ENCODE peak calls at places on chromosomes 3 and 15, in six cellular contexts. J, L, N, O, C and P are unnamed samples.
A peak's percentile ranks its signal among the peaks of the same experiment; 100 is the strongest.

GRCh38 chr15:84034831-84035753 is 200.5 kb upstream of the GOLGA6L4 start:
- DNase-seq in J (peak; percentile 6), L (no peak), N (no peak), O (peak; percentile 46), C (peak; percentile 55), P (peak; percentile 40)

GRCh38 chr15:69500339-69500738 is 47.7 kb downstream of the RPLP1 start:
- DNase-seq in J (no peak), L (no peak), N (no peak), O (no peak), C (no peak), P (no peak)

GRCh38 chr3:10511809-10512494 is 6.6 kb upstream of the ATP2B2 start:
- DNase-seq in J (peak; percentile 24), L (no peak), N (no peak), O (no peak), C (peak; percentile 67), P (peak; percentile 36)

GRCh38 chr3:12741205-12741604 is 17.9 kb downstream of the TMEM40 start:
- DNase-seq in J (no peak), L (no peak), N (no peak), O (no peak), C (no peak), P (no peak)

GRCh38 chr3:66889758-66890576 is 108.1 kb upstream of the KBTBD8 start:
- DNase-seq in J (no peak), L (no peak), N (no peak), O (no peak), C (no peak), P (no peak)

GRCh38 chr3:159782724-159783421 is 205.8 kb upstream of the IL12A start:
- DNase-seq in J (peak; percentile 82), L (no peak), N (no peak), O (no peak), C (no peak), P (peak; percentile 78)

GRCh38 chr15:92681141-92681622 is 25.6 kb upstream of the FAM174B start:
- DNase-seq in J (no peak), L (no peak), N (no peak), O (no peak), C (peak; percentile 56), P (no peak)

GRCh38 chr3:127788436-127788835 is 33.9 kb downstream of the MGLL start:
- DNase-seq in J (no peak), L (no peak), N (no peak), O (no peak), C (no peak), P (no peak)

GRCh38 chr3:46660543-46661523 is 32.6 kb downstream of the ALS2CL start:
- DNase-seq in J (no peak), L (no peak), N (no peak), O (no peak), C (no peak), P (no peak)

GRCh38 chr3:170563712-170564423 is 22.0 kb downstream of the SLC7A14 start:
- DNase-seq in J (no peak), L (no peak), N (peak; percentile 23), O (no peak), C (peak; percentile 82), P (no peak)

GRCh38 chr3:99954914-99955644 is 137.4 kb downstream of the CMSS1 start:
- DNase-seq in J (peak; percentile 61), L (no peak), N (no peak), O (no peak), C (no peak), P (no peak)

GRCh38 chr3:118941236-118941635 is 93.4 kb downstream of the IGSF11 start:
- DNase-seq in J (no peak), L (no peak), N (no peak), O (no peak), C (no peak), P (no peak)

GRCh38 chr3:14143826-14144225 is 19.0 kb downstream of the TMEM43 start:
- DNase-seq in J (peak; percentile 70), L (no peak), N (no peak), O (no peak), C (peak; percentile 94), P (peak; percentile 69)

GRCh38 chr3:16513141-16514020 is at the start of gene RFTN1:
- DNase-seq in J (no peak), L (no peak), N (no peak), O (no peak), C (peak; percentile 70), P (no peak)

GRCh38 chr15:63076136-63077005 is 33.8 kb downstream of the TPM1 start:
- DNase-seq in J (no peak), L (peak; percentile 51), N (no peak), O (no peak), C (no peak), P (no peak)

GRCh38 chr3:38578081-38578475 is 71.4 kb downstream of the SCN5A start:
- DNase-seq in J (no peak), L (no peak), N (no peak), O (no peak), C (no peak), P (no peak)

GRCh38 chr15:36235173-36235572 is 344.3 kb upstream of the CDIN1 start:
- DNase-seq in J (no peak), L (no peak), N (no peak), O (no peak), C (no peak), P (no peak)

GRCh38 chr15:59736181-59736580 is 47.1 kb upstream of the BNIP2 start:
- DNase-seq in J (no peak), L (no peak), N (no peak), O (no peak), C (no peak), P (no peak)

GRCh38 chr3:161221881-161222600 is 930 bp downstream of the NMD3 start:
- DNase-seq in J (no peak), L (no peak), N (no peak), O (no peak), C (peak; percentile 27), P (no peak)

GRCh38 chr3:134597390-134597975 is 53.3 kb downstream of the KY start:
- DNase-seq in J (peak; percentile 11), L (no peak), N (no peak), O (no peak), C (no peak), P (no peak)

GRCh38 chr3:55294557-55294956 is 192.5 kb downstream of the WNT5A start:
- DNase-seq in J (no peak), L (no peak), N (no peak), O (no peak), C (peak; percentile 44), P (no peak)

GRCh38 chr15:63465104-63465503 is 39.3 kb upstream of the USP3 start:
- DNase-seq in J (no peak), L (no peak), N (no peak), O (no peak), C (peak; percentile 69), P (no peak)

GRCh38 chr3:29639621-29640290 is 358.9 kb downstream of the RBMS3 start:
- DNase-seq in J (no peak), L (no peak), N (no peak), O (no peak), C (peak; percentile 24), P (no peak)

GRCh38 chr3:56131976-56132590 is 336.2 kb downstream of the ERC2 start:
- DNase-seq in J (peak; percentile 47), L (no peak), N (no peak), O (peak; percentile 12), C (peak; percentile 95), P (peak; percentile 65)

GRCh38 chr3:128541246-128541645 is 48.2 kb upstream of the GATA2 start:
- DNase-seq in J (no peak), L (no peak), N (no peak), O (no peak), C (no peak), P (no peak)

GRCh38 chr15:82823049-82823448 is 13.6 kb downstream of the WHAMM start:
- DNase-seq in J (no peak), L (no peak), N (no peak), O (no peak), C (no peak), P (no peak)

GRCh38 chr3:130635285-130635684 is 111.3 kb downstream of the PIK3R4 start:
- DNase-seq in J (no peak), L (no peak), N (no peak), O (no peak), C (no peak), P (no peak)

GRCh38 chr3:34780973-34781372 is 858.4 kb upstream of the ARPP21 start:
- DNase-seq in J (no peak), L (no peak), N (no peak), O (no peak), C (no peak), P (no peak)

GRCh38 chr15:85627245-85627935 is 167.3 kb downstream of the KLHL25 start:
- DNase-seq in J (no peak), L (no peak), N (no peak), O (no peak), C (no peak), P (no peak)
- H3K4me2 ChIP-seq in J (no peak overlapping the region), L (no peak overlapping the region), N (no peak overlapping the region), O (no peak overlapping the region), C (no peak overlapping the region), P (no peak overlapping the region)

DNA sequence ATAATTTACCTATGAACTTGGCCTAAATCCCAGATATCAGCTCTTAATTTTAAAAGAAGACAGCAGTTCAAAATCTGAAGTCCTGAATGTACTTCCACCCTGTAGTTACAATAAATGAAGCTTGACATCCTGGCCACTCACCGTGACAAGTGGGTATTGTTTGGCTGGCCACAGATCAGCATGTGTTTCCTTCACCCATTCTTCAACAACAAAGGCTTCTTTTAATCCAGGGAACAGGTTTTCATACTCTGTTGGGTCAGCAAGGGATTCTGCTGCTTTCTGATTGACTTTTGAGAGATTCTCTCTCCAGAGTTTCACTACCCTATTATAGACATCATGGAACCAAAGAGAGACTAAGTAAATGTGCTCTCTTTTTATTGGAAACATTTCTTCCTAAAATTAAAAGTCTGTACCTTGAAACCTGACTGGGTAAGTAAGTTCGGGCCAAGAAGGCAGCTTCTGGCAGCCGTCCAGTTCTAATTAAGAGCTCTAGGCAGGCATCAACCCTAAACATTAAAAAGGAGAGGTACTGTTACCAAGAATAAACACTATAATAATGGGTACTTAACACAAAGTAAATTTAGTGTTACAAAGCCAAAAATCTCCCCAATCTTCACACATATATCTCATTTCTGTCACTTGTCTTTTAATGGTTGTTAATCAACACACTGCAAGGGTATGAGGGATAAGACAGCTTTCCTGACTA is 15.2 kb downstream of the MRPS22 start:
- DNase-seq in J (no peak), L (no peak), N (peak; percentile 11), O (no peak), C (no peak), P (no peak)
- TF ChIP-seq RAD21 in J (no peak), L (no peak), N (no peak), O (no peak), C (no peak), P (no peak)

GRCh38 chr3:32500880-32501784 is 1.5 kb downstream of the CMTM6 start:
- DNase-seq in J (no peak), L (no peak), N (no peak), O (no peak), C (no peak), P (no peak)

GRCh38 chr3:32502089-32502943 is at the start of gene CMTM6:
- DNase-seq in J (peak; percentile 61), L (no peak), N (no peak), O (peak; percentile 42), C (peak; percentile 80), P (peak; percentile 92)

GRCh38 chr3:32501785-32502088 is 915 bp downstream of the CMTM6 start:
- DNase-seq in J (no peak), L (no peak), N (no peak), O (no peak), C (no peak), P (no peak)

GRCh38 chr3:32498992-32499391 is 3.7 kb downstream of the CMTM6 start:
- DNase-seq in J (no peak), L (no peak), N (no peak), O (no peak), C (no peak), P (no peak)

GRCh38 chr3:32500225-32500624 is 2.4 kb downstream of the CMTM6 start:
- DNase-seq in J (no peak), L (no peak), N (no peak), O (no peak), C (peak; percentile 15), P (no peak)
- H3K4me2 ChIP-seq in J (peak overlapping the region; percentile 85), L (no peak overlapping the region), N (peak overlapping the region; percentile 97), O (no peak overlapping the region), C (peak overlapping the region; percentile 98), P (peak overlapping the region; percentile 97)

GRCh38 chr15:72902929-72903260 is 119.3 kb upstream of the ADPGK start:
- DNase-seq in J (no peak), L (no peak), N (no peak), O (no peak), C (no peak), P (no peak)
- TF ChIP-seq RAD21 in J (no peak), L (no peak), N (no peak), O (no peak), C (no peak), P (no peak)